ENCODE peak calls at places on chromosomes 2 and 18, in five cellular contexts. X, L, W, F and U are unnamed samples.

GRCh38 chr18:34820360-34820759 is 110.3 kb downstream of the DTNA start:
- DNase-seq in F (no peak), W (no peak), X (no peak), L (no peak), U (no peak)

GRCh38 chr2:64952896-64953482 is 36.2 kb upstream of the SLC1A4 start:
- DNase-seq in X (no peak), W (no peak), F (no peak), L (no peak), U (no peak)

GRCh38 chr2:122634261-122634660 is 878.8 kb downstream of the TSN start:
- DNase-seq in X (no peak), W (no peak), L (no peak), F (no peak), U (no peak)

GRCh38 chr2:1681017-1681318 is 63.3 kb downstream of the PXDN start:
- DNase-seq in W (no peak), F (no peak), L (no peak), X (no peak), U (no peak)

GRCh38 chr2:42115588-42115987 is 53.6 kb upstream of the EML4 start:
- DNase-seq in X (no peak), F (no peak), W (no peak), L (no peak), U (no peak)

GRCh38 chr2:83014462-83014861 is 1444.6 kb downstream of the SUCLG1 start:
- DNase-seq in L (no peak), W (no peak), F (no peak), X (no peak), U (no peak)

GRCh38 chr18:50839341-50839740 is 19.5 kb upstream of the MRO start:
- DNase-seq in X (no peak), F (no peak), W (no peak), L (no peak), U (no peak)

GRCh38 chr18:48039769-48040215 is 109.3 kb upstream of the SMAD2 start:
- DNase-seq in W (no peak), F (no peak), X (no peak), L (no peak), U (no peak)

GRCh38 chr2:127762846-127763245 is 48.1 kb downstream of the WDR33 start:
- DNase-seq in W (no peak), L (no peak), F (no peak), X (no peak), U (no peak)

GRCh38 chr2:71748227-71748626 is 294.9 kb downstream of the DYSF start:
- DNase-seq in F (no peak), X (no peak), W (no peak), L (no peak), U (no peak)

GRCh38 chr18:60649107-60649506 is 276.5 kb upstream of the MC4R start:
- DNase-seq in X (no peak), W (no peak), F (no peak), L (no peak), U (no peak)

GRCh38 chr18:79366177-79367094 is 29.3 kb upstream of the NFATC1 start:
- DNase-seq in L (no peak), X (no peak), W (no peak), F (no peak), U (no peak)

GRCh38 chr2:240650254-240650965 is 25.1 kb downstream of the GPR35 start:
- DNase-seq in W (no peak), F (no peak), X (no peak), L (no peak), U (no peak)

GRCh38 chr2:1855150-1855549 is 110.8 kb upstream of the PXDN start:
- DNase-seq in X (no peak), F (no peak), L (no peak), W (no peak), U (no peak)

GRCh38 chr18:36530676-36531405 is 233.3 kb downstream of the FHOD3 start:
- DNase-seq in F (no peak), L (no peak), W (no peak), X (no peak), U (no peak)

GRCh38 chr2:11701831-11702301 is 31.9 kb upstream of the NTSR2 start:
- DNase-seq in F (no peak), L (peak), X (no peak), W (no peak), U (peak)

GRCh38 chr18:44036500-44036899 is 644.2 kb upstream of the SETBP1 start:
- DNase-seq in W (no peak), X (no peak), F (no peak), L (no peak), U (no peak)

GRCh38 chr2:179936654-179937053 is 70.4 kb downstream of the CWC22 start:
- DNase-seq in X (no peak), F (no peak), L (peak), W (no peak), U (peak)

GRCh38 chr2:61799054-61799453 is 54.8 kb downstream of the FAM161A start:
- DNase-seq in F (no peak), X (no peak), L (no peak), W (no peak), U (no peak)

DNA sequence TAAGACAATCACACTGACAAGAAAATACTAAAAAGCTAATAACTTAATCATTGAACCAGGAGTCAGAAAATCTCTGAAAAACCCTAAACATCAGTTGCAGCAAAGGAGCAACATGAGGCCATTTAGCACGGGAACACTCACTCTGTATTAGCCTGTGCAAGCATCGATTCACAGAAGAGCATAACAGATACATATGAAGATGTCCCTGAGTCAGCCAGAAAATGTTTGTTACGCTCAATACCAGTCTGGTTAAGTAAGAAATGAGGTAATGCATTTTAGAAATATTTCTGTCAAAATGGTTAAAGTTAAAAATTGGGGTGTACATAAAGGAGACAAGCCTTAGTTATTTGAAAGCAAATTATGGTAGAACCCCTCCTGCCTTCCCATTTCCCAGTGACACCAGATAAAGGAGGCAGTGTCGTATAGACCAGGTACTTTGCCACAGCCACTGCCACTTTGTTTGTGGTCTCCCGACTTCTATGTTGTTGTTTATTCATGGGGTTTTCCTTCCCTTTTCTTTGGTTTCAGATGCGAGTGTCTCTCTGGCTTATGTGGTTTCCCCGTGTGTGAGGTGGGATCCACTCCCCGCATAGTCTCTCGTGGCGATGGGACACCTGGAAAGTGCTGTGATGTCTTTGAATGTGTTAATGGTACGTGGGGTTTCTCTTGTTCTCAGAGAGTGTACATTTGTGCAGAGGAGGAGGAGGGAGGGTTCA is 108.6 kb downstream of the CRIM1 start:
- DNase-seq in W (no peak), F (no peak), L (no peak), X (no peak), U (no peak)
- H3K27ac ChIP-seq in W (no peak), F (no peak), L (no peak), X (no peak), U (no peak)

DNA sequence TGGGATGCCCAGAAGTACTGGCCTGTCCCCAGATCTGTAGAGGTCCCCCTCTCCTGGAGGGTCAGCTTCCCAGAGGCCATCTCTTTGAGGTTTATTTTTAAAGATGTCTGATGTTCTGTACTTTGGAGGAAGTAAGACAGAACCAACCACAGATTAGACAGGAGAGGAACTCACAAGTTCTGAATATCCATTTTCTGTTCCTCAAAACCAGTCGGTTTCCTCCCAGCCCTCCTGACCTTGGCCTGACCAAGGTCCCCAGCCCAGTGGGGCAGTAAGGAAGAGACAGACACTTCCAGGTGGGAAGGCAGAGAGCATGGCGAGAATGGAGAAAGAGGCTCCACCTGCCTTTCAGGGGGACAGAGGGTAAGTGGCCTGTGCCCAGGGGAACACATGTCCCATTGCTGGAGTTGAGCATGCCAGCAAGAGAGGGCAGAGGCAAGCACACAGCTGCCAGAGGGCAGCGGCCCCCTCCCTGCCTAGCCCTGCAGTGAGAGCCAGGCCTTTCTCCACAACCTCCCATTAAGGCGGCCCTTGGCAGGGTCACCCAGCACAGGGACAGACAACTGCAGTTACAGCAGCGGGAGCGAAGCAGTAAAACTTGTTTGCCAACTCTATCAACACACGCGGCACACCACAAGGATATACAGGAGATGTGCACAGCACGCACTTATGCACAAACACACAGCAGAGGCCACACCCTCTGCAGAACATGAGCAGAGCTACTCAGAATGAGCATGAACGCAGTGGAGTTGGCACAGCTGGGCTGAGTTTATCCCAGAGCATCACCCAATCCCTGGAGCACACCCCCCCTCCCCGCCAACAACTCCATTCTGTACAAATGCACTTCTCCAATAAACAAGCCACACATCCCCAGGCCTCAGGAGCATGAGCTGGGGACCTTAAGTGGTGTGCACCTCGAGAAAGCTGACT is 18.5 kb upstream of the SEMA4C start:
- DNase-seq in W (peak), F (no peak), X (no peak), L (peak), U (no peak)
- H3K27ac ChIP-seq in W (peak), F (no peak), X (peak), L (peak), U (peak)

DNA sequence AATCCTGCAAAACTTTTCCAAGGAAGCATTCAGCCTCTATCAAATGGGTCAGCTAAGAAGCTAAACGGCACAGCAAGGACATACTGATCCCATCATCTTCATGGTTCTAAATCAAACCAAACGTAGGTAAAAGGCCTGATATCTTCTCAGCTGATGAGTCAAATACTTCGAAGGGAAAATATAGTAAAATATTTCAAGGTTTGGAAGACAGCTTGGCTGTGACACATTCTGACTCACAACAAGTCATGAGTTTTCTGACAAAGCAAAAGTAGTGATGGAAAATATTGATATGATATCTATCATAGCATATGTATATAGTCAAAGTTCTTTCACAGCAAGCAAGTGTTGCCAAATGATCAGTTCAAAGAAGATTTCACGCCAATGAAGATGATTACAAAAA is 31.5 kb downstream of the DOCK10 start:
- DNase-seq in F (no peak), L (no peak), W (no peak), X (no peak), U (no peak)
- H3K27ac ChIP-seq in F (no peak), L (no peak), W (no peak), X (no peak), U (no peak)

DNA sequence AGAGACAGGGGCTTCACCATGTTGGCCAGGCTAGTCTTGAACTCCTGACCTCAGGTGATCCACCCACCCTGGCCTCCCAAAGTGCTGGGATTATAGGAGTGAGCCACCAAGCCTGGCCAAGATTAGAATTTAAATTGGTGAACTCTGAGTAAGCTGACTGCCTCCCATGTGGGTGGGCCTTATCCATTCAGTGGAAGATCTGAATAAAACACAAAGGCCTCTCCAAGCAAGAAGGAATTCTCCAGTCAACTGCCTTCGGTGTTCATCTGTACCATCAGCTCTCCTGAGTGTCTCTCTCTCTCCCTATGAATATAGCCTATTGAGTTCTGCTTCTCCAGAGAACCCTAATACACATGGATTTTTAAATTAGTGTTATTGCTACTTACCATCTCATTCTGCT is 36.4 kb downstream of the FBXO11 start:
- DNase-seq in F (no peak), X (no peak), L (no peak), W (no peak), U (no peak)
- H3K27ac ChIP-seq in F (no peak), X (no peak), L (no peak), W (peak), U (no peak)

DNA sequence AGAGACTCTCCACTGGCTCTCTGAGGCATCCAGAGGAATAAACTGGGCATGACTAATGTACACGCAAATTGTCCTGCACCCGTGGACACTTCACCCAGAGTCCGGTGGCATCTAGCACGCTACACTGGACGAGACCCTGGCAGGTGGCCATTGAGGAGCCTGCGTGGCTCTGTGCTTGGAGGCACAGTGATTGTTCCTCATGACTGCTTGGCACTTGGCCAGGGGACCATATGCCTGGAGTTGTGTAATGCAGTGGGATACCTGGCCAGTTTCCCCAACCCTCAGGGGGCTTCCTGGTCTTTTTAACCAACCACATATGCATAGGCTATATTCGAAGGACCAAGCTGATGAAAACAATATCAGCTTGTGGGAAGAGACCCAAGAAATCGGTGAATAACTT is 66.6 kb downstream of the MTCL1 start:
- DNase-seq in W (peak), L (peak), F (no peak), X (no peak), U (no peak)
- H3K27ac ChIP-seq in W (no peak), L (peak), F (no peak), X (no peak), U (no peak)

GRCh38 chr2:196979976-196980375 is 53.5 kb upstream of the PGAP1 start:
- DNase-seq in X (no peak), W (no peak), F (no peak), L (no peak), U (no peak)
- H3K27ac ChIP-seq in X (no peak), W (no peak), F (no peak), L (no peak), U (no peak)